ENCODE peak calls at places on chromosome 16, in four cellular contexts. L is fibroblast of lung, H is keratinocyte, V is IMR-90. J is an unnamed sample. For H3K36me3, the result is how much of the 10 kb centered on the place peaks cover.

GRCh38 chr16:67394271-67395104 is 1.2 kb upstream of the TPPP3 start:
- DNase-seq in L (no peak), H (no peak), V (no peak), J (no peak)

GRCh38 chr16:1776991-1777374 is 4.0 kb upstream of the MRPS34 start:
- DNase-seq in L (no peak), H (no peak), V (no peak), J (no peak)

GRCh38 chr16:2260250-2260649 is 7.7 kb downstream of the RNPS1 start:
- DNase-seq in L (no peak), H (no peak), V (no peak), J (no peak)

GRCh38 chr16:86044881-86045600 is 146.1 kb downstream of the IRF8 start:
- DNase-seq in L (no peak), H (no peak), V (no peak), J (no peak)

GRCh38 chr16:3051489-3051888 is 5.1 kb downstream of the MMP25 start:
- DNase-seq in L (no peak), H (no peak), V (no peak), J (no peak)

GRCh38 chr16:7946142-7946541 is 613.5 kb downstream of the RBFOX1 start:
- DNase-seq in L (no peak), H (no peak), V (no peak), J (no peak)

GRCh38 chr16:2016407-2016922 is 3.1 kb upstream of the NPW start:
- DNase-seq in L (no peak), H (no peak), V (no peak), J (peak)

GRCh38 chr16:57358527-57359095 is at the start of gene CCL22:
- DNase-seq in L (no peak), H (no peak), V (no peak), J (no peak)

GRCh38 chr16:8712589-8713361 is 38.4 kb downstream of the ABAT start:
- DNase-seq in L (no peak), H (no peak), V (no peak), J (peak)

GRCh38 chr16:57091200-57091989 is 988 bp upstream of the CPNE2 start:
- DNase-seq in L (peak), H (no peak), V (peak), J (peak)

GRCh38 chr16:73976661-73977060 is 320.0 kb upstream of the PSMD7 start:
- DNase-seq in L (no peak), H (no peak), V (no peak), J (no peak)

GRCh38 chr16:24255446-24256352 is at the start of gene CACNG3:
- DNase-seq in L (peak), H (peak), V (peak), J (peak)

GRCh38 chr16:87550510-87550961 is 51.8 kb upstream of the JPH3 start:
- DNase-seq in L (no peak), H (no peak), V (no peak), J (peak)

GRCh38 chr16:70250748-70251650 is 741 bp downstream of the EXOSC6 start:
- DNase-seq in L (peak), H (no peak), V (peak), J (peak)

GRCh38 chr16:1815461-1815860 is 11.2 kb downstream of the HAGH start:
- DNase-seq in L (no peak), H (no peak), V (no peak), J (no peak)

GRCh38 chr16:53915452-53916160 is 211.7 kb downstream of the FTO start:
- DNase-seq in L (no peak), H (no peak), V (no peak), J (peak)

GRCh38 chr16:66886346-66886745 is 6.0 kb downstream of the PDP2 start:
- DNase-seq in L (no peak), H (no peak), V (peak), J (no peak)

GRCh38 chr16:86516618-86517003 is 6.3 kb downstream of the FOXF1 start:
- DNase-seq in L (peak), H (no peak), V (peak), J (no peak)

GRCh38 chr16:71552698-71553503 is 24.0 kb downstream of the TAT start:
- DNase-seq in L (no peak), H (no peak), V (no peak), J (no peak)

GRCh38 chr16:2032285-2033056 is 5.8 kb downstream of the NHERF2 start:
- DNase-seq in L (no peak), H (no peak), V (peak), J (no peak)

GRCh38 chr16:50925758-50926357 is 184.0 kb downstream of the CYLD start:
- DNase-seq in L (no peak), H (peak), V (no peak), J (no peak)

GRCh38 chr16:86924537-86924936 is 346.2 kb downstream of the FOXL1 start:
- DNase-seq in L (peak), H (no peak), V (peak), J (no peak)

GRCh38 chr16:2532494-2533141 is 1.4 kb upstream of the CEMP1 start:
- DNase-seq in L (peak), H (no peak), V (peak), J (peak)

GRCh38 chr16:4385789-4386451 is 14.3 kb downstream of the VASN start:
- DNase-seq in L (no peak), H (no peak), V (no peak), J (no peak)

GRCh38 chr16:28527985-28528384 is 10.8 kb downstream of the NUPR1 start:
- DNase-seq in L (no peak), H (no peak), V (no peak), J (no peak)

GRCh38 chr16:24834459-24835335 is 11.1 kb upstream of the SLC5A11 start:
- DNase-seq in L (peak), H (no peak), V (peak), J (peak)

GRCh38 chr16:28311913-28312312 is 19.6 kb downstream of the SBK1 start:
- DNase-seq in L (no peak), H (no peak), V (no peak), J (no peak)

GRCh38 chr16:66476328-66477027 is 49.4 kb downstream of the BEAN1 start:
- DNase-seq in L (no peak), H (no peak), V (no peak), J (peak)

GRCh38 chr16:24102120-24102740 is 153.9 kb upstream of the CACNG3 start:
- DNase-seq in L (no peak), H (no peak), V (no peak), J (peak)

GRCh38 chr16:4410335-4411075 is 5.9 kb downstream of the CORO7 start:
- DNase-seq in L (peak), H (no peak), V (peak), J (no peak)

GRCh38 chr16:80948886-80949502 is 57.7 kb downstream of the CMC2 start:
- DNase-seq in L (peak), H (peak), V (peak), J (peak)

GRCh38 chr16:54286330-54287017 is at the start of gene IRX3:
- DNase-seq in L (peak), H (peak), V (peak), J (peak)

GRCh38 chr16:68490829-68491575 is 42.7 kb upstream of the SMPD3 start:
- DNase-seq in L (no peak), H (peak), V (peak), J (no peak)

GRCh38 chr16:5446623-5447240 is 349.1 kb upstream of the EEF2KMT start:
- DNase-seq in L (no peak), H (no peak), V (no peak), J (no peak)

GRCh38 chr16:51542856-51543510 is 391.9 kb upstream of the SALL1 start:
- DNase-seq in L (peak), H (no peak), V (no peak), J (peak)

GRCh38 chr16:10850478-10850850 is 26.5 kb upstream of the CIITA start:
- DNase-seq in L (no peak), H (no peak), V (no peak), J (no peak)

GRCh38 chr16:10856042-10856441 is 21.0 kb upstream of the CIITA start:
- DNase-seq in L (no peak), H (no peak), V (no peak), J (no peak)

GRCh38 chr16:10849736-10850477 is 27.1 kb upstream of the CIITA start:
- DNase-seq in L (no peak), H (no peak), V (no peak), J (no peak)

GRCh38 chr16:10851512-10851911 is 25.5 kb upstream of the CIITA start:
- DNase-seq in L (no peak), H (no peak), V (no peak), J (no peak)

GRCh38 chr16:10852948-10853347 is 24.1 kb upstream of the CIITA start:
- DNase-seq in L (no peak), H (no peak), V (no peak), J (no peak)
- H3K36me3 ChIP-seq in L (under half), H (under half), V (under half), J (under half)

DNA sequence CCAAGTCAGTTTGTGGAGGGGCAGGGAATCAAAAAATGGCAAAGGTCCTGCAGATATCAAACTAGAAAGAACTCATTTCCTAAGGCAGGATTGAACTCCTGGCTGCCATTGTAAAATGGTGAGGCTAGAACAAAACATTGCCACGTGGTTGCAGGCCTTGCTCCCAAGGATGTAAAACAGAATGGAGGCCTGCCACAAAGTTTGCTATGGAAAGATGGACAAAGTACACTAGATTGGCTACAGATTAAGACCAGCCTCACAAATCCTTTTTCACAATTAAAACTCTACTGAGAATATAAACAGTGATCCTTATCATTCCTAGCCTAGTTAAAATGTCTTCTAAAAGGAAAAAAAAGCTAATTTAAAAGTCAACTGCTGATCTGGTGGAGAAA is 30.9 kb downstream of the PHKB start:
- DNase-seq in L (no peak), H (no peak), V (no peak), J (no peak)
- H3K27ac ChIP-seq in L (no peak), H (no peak), V (no peak), J (no peak)

GRCh38 chr16:84607061-84607460 is 10.8 kb downstream of the COTL1 start:
- DNase-seq in L (no peak), H (no peak), V (no peak), J (no peak)
- H3K4me3 ChIP-seq in L (no peak), H (no peak), V (no peak), J (no peak)

DNA sequence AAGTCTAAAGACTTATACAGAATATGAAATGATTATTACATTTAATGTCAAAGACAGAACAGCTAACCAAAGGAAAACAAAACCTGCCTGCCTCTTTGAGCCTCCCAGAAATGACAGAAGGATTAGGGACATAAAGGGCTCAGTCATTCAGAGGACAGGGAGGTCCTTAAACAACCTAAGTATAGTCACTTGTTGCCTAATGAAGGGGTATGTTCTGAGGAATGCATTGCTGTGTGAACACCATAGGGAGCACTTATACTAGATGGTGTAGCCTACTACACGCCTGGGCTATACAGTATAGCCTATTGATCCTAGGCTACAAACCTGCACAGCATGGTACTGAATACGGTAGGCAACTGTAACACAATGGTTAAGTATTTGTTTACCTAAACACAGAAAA is 106.4 kb downstream of the PARN start:
- DNase-seq in L (no peak), H (no peak), V (no peak), J (no peak)
- H3K36me3 ChIP-seq in L (under half), H (under half), V (under half), J (under half)

GRCh38 chr16:49631521-49632041 is 224.3 kb downstream of the ZNF423 start:
- DNase-seq in L (peak), H (no peak), V (peak), J (peak)
- H3K27ac ChIP-seq in L (no peak), H (no peak), V (no peak), J (no peak)

GRCh38 chr16:31330553-31330890 is 24.5 kb upstream of the ITGAX start:
- DNase-seq in L (no peak), H (no peak), V (no peak), J (no peak)
- H3K4me3 ChIP-seq in L (no peak), H (no peak), V (no peak), J (no peak)

J was measured in A673.